ENCODE peak calls at places on chromosome 11, in eight cellular contexts. T is AG09309, Y is A549, A is Caco-2, X is brain microvascular endothelial cell, E is neural crest cell, J is epithelial cell of esophagus, I is OCI-LY7. C is an unnamed sample.

GRCh38 chr11:111081021-111081511 is 164.5 kb upstream of the POU2AF2 start:
- DNase-seq in T (no peak), Y (no peak), A (no peak), X (no peak), E (no peak), J (no peak), I (no peak), C (no peak)

GRCh38 chr11:77617892-77618291 is 19.7 kb downstream of the CLNS1A start:
- DNase-seq in T (peak), Y (no peak), A (no peak), X (no peak), E (no peak), J (no peak), I (no peak), C (no peak)

GRCh38 chr11:17076517-17077239 is 789 bp downstream of the RPS13 start:
- DNase-seq in T (no peak), Y (no peak), A (no peak), X (no peak), E (no peak), J (peak), I (peak), C (no peak)

GRCh38 chr11:116733959-116734517 is 38.7 kb downstream of the BUD13 start:
- DNase-seq in T (no peak), Y (no peak), A (no peak), X (no peak), E (no peak), J (no peak), I (no peak), C (no peak)

GRCh38 chr11:123188508-123189165 is 6.4 kb downstream of the CLMP start:
- DNase-seq in T (no peak), Y (no peak), A (no peak), X (peak), E (no peak), J (no peak), I (no peak), C (no peak)

GRCh38 chr11:78926633-78927347 is 352.1 kb upstream of the NARS2 start:
- DNase-seq in T (peak), Y (no peak), A (no peak), X (no peak), E (no peak), J (no peak), I (no peak), C (no peak)

GRCh38 chr11:47980907-47981621 is 705 bp downstream of the PTPRJ start:
- DNase-seq in T (no peak), Y (peak), A (peak), X (no peak), E (peak), J (peak), I (peak), C (peak)

GRCh38 chr11:45932217-45932616 is 9.8 kb downstream of the LARGE2 start:
- DNase-seq in T (no peak), Y (no peak), A (no peak), X (no peak), E (no peak), J (no peak), I (no peak), C (no peak)

GRCh38 chr11:112989198-112989597 is 28.0 kb downstream of the NCAM1 start:
- DNase-seq in T (no peak), Y (no peak), A (no peak), X (no peak), E (no peak), J (no peak), I (no peak), C (no peak)

GRCh38 chr11:66082936-66083698 is 13.0 kb downstream of the PACS1 start:
- DNase-seq in T (no peak), Y (no peak), A (no peak), X (no peak), E (no peak), J (peak), I (no peak), C (no peak)

GRCh38 chr11:118911113-118911879 is 14.4 kb downstream of the BCL9L start:
- DNase-seq in T (no peak), Y (no peak), A (peak), X (no peak), E (no peak), J (peak), I (no peak), C (no peak)

GRCh38 chr11:130396965-130397364 is 31.4 kb downstream of the ADAMTS8 start:
- DNase-seq in T (no peak), Y (no peak), A (no peak), X (no peak), E (no peak), J (no peak), I (no peak), C (no peak)

GRCh38 chr11:117410861-117411725 is 83.4 kb downstream of the CEP164 start:
- DNase-seq in T (no peak), Y (no peak), A (no peak), X (no peak), E (no peak), J (no peak), I (no peak), C (no peak)

GRCh38 chr11:73859671-73860070 is 17.0 kb downstream of the COA4 start:
- DNase-seq in T (no peak), Y (no peak), A (no peak), X (no peak), E (no peak), J (no peak), I (no peak), C (no peak)

GRCh38 chr11:45089251-45089650 is 57.2 kb upstream of the PRDM11 start:
- DNase-seq in T (peak), Y (no peak), A (no peak), X (peak), E (no peak), J (peak), I (no peak), C (no peak)

GRCh38 chr11:1888811-1889526 is 2.7 kb downstream of the PRR33 start:
- DNase-seq in T (no peak), Y (no peak), A (no peak), X (no peak), E (no peak), J (no peak), I (no peak), C (peak)

GRCh38 chr11:45934580-45935318 is 12.3 kb downstream of the LARGE2 start:
- DNase-seq in T (no peak), Y (no peak), A (no peak), X (no peak), E (no peak), J (peak), I (no peak), C (peak)

GRCh38 chr11:110130642-110131238 is 37.5 kb downstream of the ZC3H12C start:
- DNase-seq in T (no peak), Y (no peak), A (no peak), X (no peak), E (peak), J (peak), I (no peak), C (no peak)

GRCh38 chr11:102367364-102367763 is 20.4 kb downstream of the BIRC2 start:
- DNase-seq in T (no peak), Y (peak), A (no peak), X (no peak), E (no peak), J (peak), I (peak), C (no peak)

GRCh38 chr11:1203505-1204271 is 19.2 kb upstream of the MUC5B start:
- DNase-seq in T (no peak), Y (no peak), A (no peak), X (no peak), E (no peak), J (no peak), I (no peak), C (peak)

GRCh38 chr11:126573325-126574076 is 218.0 kb downstream of the ST3GAL4 start:
- DNase-seq in T (no peak), Y (no peak), A (no peak), X (no peak), E (peak), J (no peak), I (no peak), C (no peak)

GRCh38 chr11:67045314-67045713 is 11.3 kb upstream of the RHOD start:
- DNase-seq in T (peak), Y (peak), A (no peak), X (peak), E (no peak), J (peak), I (no peak), C (no peak)

GRCh38 chr11:69326622-69327219 is 32.8 kb downstream of the MYEOV start:
- DNase-seq in T (no peak), Y (no peak), A (no peak), X (no peak), E (no peak), J (no peak), I (no peak), C (no peak)

GRCh38 chr11:97414801-97415200 is 1025.0 kb downstream of the JRKL start:
- DNase-seq in T (no peak), Y (no peak), A (no peak), X (peak), E (no peak), J (no peak), I (no peak), C (no peak)

GRCh38 chr11:12677131-12677530 is 2.9 kb downstream of the TEAD1 start:
- DNase-seq in T (no peak), Y (no peak), A (no peak), X (no peak), E (no peak), J (peak), I (no peak), C (no peak)

GRCh38 chr11:70128435-70128906 is 50.4 kb downstream of the ANO1 start:
- DNase-seq in T (no peak), Y (peak), A (no peak), X (peak), E (no peak), J (peak), I (no peak), C (no peak)

GRCh38 chr11:67022341-67022933 is 497 bp upstream of the SYT12 start:
- DNase-seq in T (no peak), Y (no peak), A (no peak), X (peak), E (no peak), J (peak), I (no peak), C (no peak)

GRCh38 chr11:46357483-46357936 is 10.2 kb downstream of the DGKZ start:
- DNase-seq in T (no peak), Y (no peak), A (no peak), X (no peak), E (no peak), J (peak), I (no peak), C (peak)

GRCh38 chr11:7444582-7444981 is 40.7 kb upstream of the OLFML1 start:
- DNase-seq in T (no peak), Y (no peak), A (no peak), X (no peak), E (no peak), J (no peak), I (no peak), C (no peak)

GRCh38 chr11:117232911-117233409 is 489 bp downstream of the RNF214 start:
- DNase-seq in T (no peak), Y (peak), A (peak), X (no peak), E (peak), J (no peak), I (peak), C (no peak)

GRCh38 chr11:130400793-130401483 is 27.5 kb downstream of the ADAMTS8 start:
- DNase-seq in T (peak), Y (no peak), A (no peak), X (no peak), E (no peak), J (peak), I (no peak), C (no peak)

GRCh38 chr11:102810943-102811528 is 13.1 kb upstream of the MMP1 start:
- DNase-seq in T (no peak), Y (peak), A (peak), X (peak), E (peak), J (peak), I (no peak), C (no peak)

GRCh38 chr11:103622296-103622695 is 414.1 kb upstream of the DDI1 start:
- DNase-seq in T (no peak), Y (no peak), A (no peak), X (no peak), E (no peak), J (no peak), I (no peak), C (no peak)

GRCh38 chr11:104096900-104097299 is 60.5 kb downstream of the DDI1 start:
- DNase-seq in T (no peak), Y (no peak), A (no peak), X (no peak), E (no peak), J (no peak), I (no peak), C (no peak)

GRCh38 chr11:120079750-120080610 is 57.9 kb downstream of the TRIM29 start:
- DNase-seq in T (no peak), Y (no peak), A (peak), X (no peak), E (no peak), J (no peak), I (peak), C (no peak)

DNA sequence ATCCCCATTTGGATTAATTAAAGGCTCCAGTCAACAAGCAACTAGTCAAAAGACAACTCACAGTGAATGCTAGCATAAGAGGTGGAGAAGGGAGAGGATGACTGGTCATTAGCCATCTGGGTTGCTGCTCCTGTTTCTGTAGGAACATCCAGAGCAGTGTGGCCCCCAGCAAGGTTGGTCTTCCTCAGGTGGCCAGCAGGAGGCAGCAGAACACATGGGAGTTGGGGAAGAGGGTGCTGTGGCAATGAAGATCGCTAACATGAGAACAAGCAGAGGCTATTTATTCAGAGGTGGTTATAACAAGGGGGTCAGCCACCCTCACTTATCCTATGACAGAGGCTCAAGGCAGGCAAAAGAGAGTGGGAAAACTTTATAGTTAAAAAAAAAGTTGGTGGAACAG is 21.3 kb downstream of the IZUMO1R start:
- DNase-seq in T (no peak), Y (peak), A (peak), X (peak), E (no peak), J (peak), I (peak), C (no peak)
- TF ChIP-seq CTCF in T (peak), Y (peak), A (peak), X (peak), E (peak), J (peak), I (peak), C (peak)

GRCh38 chr11:36374726-36375125 is 78.6 kb downstream of the PRR5L start:
- DNase-seq in T (no peak), Y (no peak), A (no peak), X (no peak), E (no peak), J (no peak), I (no peak), C (no peak)

GRCh38 chr11:36375348-36376314 is 79.5 kb downstream of the PRR5L start:
- DNase-seq in T (no peak), Y (no peak), A (no peak), X (no peak), E (no peak), J (no peak), I (no peak), C (no peak)

GRCh38 chr11:36377759-36378553 is 81.9 kb downstream of the PRR5L start:
- DNase-seq in T (no peak), Y (no peak), A (no peak), X (no peak), E (no peak), J (no peak), I (no peak), C (no peak)

GRCh38 chr11:36376315-36376887 is 80.3 kb downstream of the PRR5L start:
- DNase-seq in T (no peak), Y (no peak), A (no peak), X (no peak), E (no peak), J (peak), I (no peak), C (no peak)

GRCh38 chr11:36376888-36377758 is 81.0 kb downstream of the PRR5L start:
- DNase-seq in T (no peak), Y (peak), A (peak), X (peak), E (peak), J (peak), I (no peak), C (peak)
- TF ChIP-seq CTCF in T (peak), Y (peak), A (peak), X (peak), E (peak), J (peak), I (no peak), C (peak)

DNA sequence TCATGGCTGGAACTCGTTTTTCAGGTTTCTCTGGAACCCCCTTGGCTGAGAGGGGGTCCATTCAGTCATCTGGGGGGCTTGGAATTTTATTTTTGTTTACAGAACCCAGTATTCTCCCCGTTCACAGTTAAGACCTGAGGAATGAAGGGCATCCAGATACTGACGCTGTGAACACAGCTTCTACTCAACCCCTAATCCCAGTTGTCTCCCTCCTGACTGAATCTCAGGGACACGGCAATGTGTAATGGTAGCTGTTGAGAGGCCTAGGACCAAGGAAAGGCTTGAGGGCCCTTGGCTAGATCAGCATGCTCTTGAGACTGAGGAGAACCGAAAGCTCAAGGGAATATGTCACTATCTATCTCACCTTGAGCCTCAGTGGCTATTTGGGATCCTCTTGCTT is 113.6 kb downstream of the SWAP70 start:
- DNase-seq in T (no peak), Y (no peak), A (no peak), X (no peak), E (no peak), J (no peak), I (no peak), C (no peak)
- TF ChIP-seq CTCF in T (no peak), Y (no peak), A (no peak), X (no peak), E (no peak), J (no peak), I (no peak), C (no peak)

GRCh38 chr11:61390161-61390560 is 2.2 kb upstream of the TMEM216 start:
- DNase-seq in T (no peak), Y (no peak), A (no peak), X (no peak), E (no peak), J (no peak), I (no peak), C (no peak)

GRCh38 chr11:61392991-61393595 is 706 bp downstream of the TMEM216 start:
- DNase-seq in T (no peak), Y (peak), A (peak), X (no peak), E (no peak), J (no peak), I (peak), C (no peak)
- TF ChIP-seq CTCF in T (peak), Y (peak), A (peak), X (peak), E (no peak), J (peak), I (peak), C (no peak)

DNA sequence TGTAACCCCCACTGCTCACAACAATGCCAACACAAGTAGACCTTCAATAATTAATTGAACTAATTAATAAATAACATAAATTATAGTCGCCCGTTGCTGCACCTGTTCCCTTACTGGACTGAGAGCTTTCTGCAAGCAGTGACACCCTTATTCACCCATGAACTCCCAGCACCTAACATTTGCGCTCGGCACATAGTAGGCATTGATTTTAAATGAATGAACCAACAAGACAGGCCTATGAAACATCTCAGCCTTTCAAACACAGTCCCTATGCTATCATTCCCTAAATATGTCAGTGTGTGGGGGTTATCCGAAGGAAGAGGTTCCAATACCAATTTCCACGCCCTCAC is 1.1 kb downstream of the THAP12 start:
- DNase-seq in T (no peak), Y (no peak), A (no peak), X (no peak), E (no peak), J (no peak), I (no peak), C (no peak)
- TF ChIP-seq CTCF in T (no peak), Y (no peak), A (no peak), X (no peak), E (no peak), J (no peak), I (no peak), C (no peak)

GRCh38 chr11:59102259-59102765 is 4.7 kb upstream of the FAM111B start:
- DNase-seq in T (no peak), Y (peak), A (no peak), X (peak), E (peak), J (peak), I (peak), C (peak)
- TF ChIP-seq CTCF in T (peak), Y (peak), A (no peak), X (peak), E (peak), J (peak), I (peak), C (peak)

DNA sequence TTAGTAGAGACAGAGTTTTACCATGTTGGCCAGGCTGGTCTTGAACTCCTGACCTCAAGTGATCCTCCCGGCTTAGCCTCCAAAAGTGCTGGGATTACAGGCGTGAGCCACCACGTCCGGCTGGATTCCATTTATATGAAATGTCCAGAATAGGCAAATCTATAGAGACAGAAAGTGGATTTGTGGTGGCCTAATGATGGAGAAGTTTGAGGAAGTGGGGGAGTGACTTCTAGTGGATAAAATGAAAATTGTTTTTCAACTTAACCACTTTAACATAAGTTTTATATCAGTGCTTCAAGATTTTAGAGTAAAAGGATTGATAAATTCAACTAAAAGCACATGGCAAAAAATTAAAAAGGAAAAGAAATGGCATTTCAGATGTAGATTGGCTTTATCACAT is 66.2 kb downstream of the HIPK3 start:
- DNase-seq in T (no peak), Y (no peak), A (no peak), X (no peak), E (no peak), J (no peak), I (no peak), C (no peak)
- TF ChIP-seq CTCF in T (no peak), Y (no peak), A (no peak), X (no peak), E (no peak), J (no peak), I (peak), C (peak)

DNA sequence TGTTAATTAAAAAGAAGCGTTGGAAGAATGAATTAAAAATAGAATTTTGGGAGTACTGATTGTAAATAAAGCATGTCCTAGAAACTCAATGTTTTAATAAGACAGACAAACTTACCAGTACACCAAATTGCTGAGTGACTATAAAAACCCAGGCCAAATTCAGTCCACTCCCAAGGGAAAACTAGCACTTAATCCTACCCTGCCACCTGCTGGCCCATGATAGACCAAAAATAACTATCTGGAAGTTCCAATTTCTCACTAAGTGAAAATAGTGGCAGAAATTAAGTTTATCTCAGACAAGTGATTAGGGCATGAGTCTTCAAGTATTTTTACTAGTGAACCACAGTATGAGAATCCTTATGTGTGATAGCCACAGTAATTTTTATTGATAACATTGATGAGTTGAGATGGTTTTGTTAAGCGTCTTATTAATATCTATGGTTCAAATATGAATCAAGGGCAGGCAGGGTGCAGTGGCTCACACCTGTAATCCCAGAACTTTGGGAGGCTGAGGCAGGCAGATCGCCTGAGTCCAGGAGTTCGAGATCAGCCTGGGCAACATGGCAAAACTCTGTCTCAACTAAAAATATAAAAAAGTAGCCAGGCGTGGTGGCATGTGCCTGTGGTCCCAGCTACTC is 9.8 kb upstream of the DDX10 start:
- DNase-seq in T (no peak), Y (peak), A (peak), X (peak), E (peak), J (peak), I (peak), C (no peak)
- TF ChIP-seq CTCF in T (peak), Y (peak), A (peak), X (peak), E (peak), J (peak), I (peak), C (peak)